ENCODE peak calls at places on chromosome 7, in seven cellular contexts. One of them, this sample, is unnamed.

GRCh38 chr7:130669051-130669700 is 628 bp upstream of the COPG2 start:
- DNase-seq in posterior cingulate gyrus: no peak
- DNase-seq in mesendoderm: no peak
- DNase-seq in NCI-H1105: no peak
- DNase-seq in cardiac muscle cell: no peak
- DNase-seq in right atrium auricular region: no peak
- DNase-seq in transverse colon: no peak
- DNase-seq in this sample: no peak

GRCh38 chr7:68364871-68365625 is 1233.2 kb upstream of the AUTS2 start:
- DNase-seq in cardiac muscle cell: no peak
- DNase-seq in mesendoderm: peak; percentile 83
- DNase-seq in NCI-H1105: no peak
- DNase-seq in right atrium auricular region: no peak
- DNase-seq in transverse colon: no peak
- DNase-seq in posterior cingulate gyrus: no peak
- DNase-seq in this sample: no peak

GRCh38 chr7:157846281-157846680 is 509.5 kb downstream of the DNAJB6 start:
- DNase-seq in mesendoderm: no peak
- DNase-seq in right atrium auricular region: no peak
- DNase-seq in transverse colon: no peak
- DNase-seq in NCI-H1105: no peak
- DNase-seq in posterior cingulate gyrus: no peak
- DNase-seq in cardiac muscle cell: no peak
- DNase-seq in this sample: no peak

GRCh38 chr7:17625038-17625437 is 315.3 kb downstream of the SNX13 start:
- DNase-seq in transverse colon: no peak
- DNase-seq in NCI-H1105: no peak
- DNase-seq in posterior cingulate gyrus: no peak
- DNase-seq in right atrium auricular region: no peak
- DNase-seq in mesendoderm: no peak
- DNase-seq in cardiac muscle cell: no peak
- DNase-seq in this sample: no peak

GRCh38 chr7:108045669-108046068 is 42.7 kb upstream of the LAMB1 start:
- DNase-seq in cardiac muscle cell: no peak
- DNase-seq in right atrium auricular region: no peak
- DNase-seq in posterior cingulate gyrus: no peak
- DNase-seq in NCI-H1105: no peak
- DNase-seq in transverse colon: no peak
- DNase-seq in mesendoderm: no peak
- DNase-seq in this sample: no peak

GRCh38 chr7:39557222-39557621 is 9.0 kb upstream of the YAE1 start:
- DNase-seq in mesendoderm: no peak
- DNase-seq in posterior cingulate gyrus: no peak
- DNase-seq in NCI-H1105: no peak
- DNase-seq in transverse colon: no peak
- DNase-seq in cardiac muscle cell: no peak
- DNase-seq in right atrium auricular region: no peak
- DNase-seq in this sample: no peak

GRCh38 chr7:138618506-138618905 is 82.7 kb downstream of the SVOPL start:
- DNase-seq in mesendoderm: no peak
- DNase-seq in posterior cingulate gyrus: no peak
- DNase-seq in cardiac muscle cell: no peak
- DNase-seq in NCI-H1105: no peak
- DNase-seq in right atrium auricular region: no peak
- DNase-seq in transverse colon: no peak
- DNase-seq in this sample: no peak

GRCh38 chr7:141012696-141013344 is 1.9 kb downstream of the MRPS33 start:
- DNase-seq in posterior cingulate gyrus: no peak
- DNase-seq in cardiac muscle cell: no peak
- DNase-seq in NCI-H1105: no peak
- DNase-seq in mesendoderm: peak; percentile 13
- DNase-seq in transverse colon: no peak
- DNase-seq in right atrium auricular region: no peak
- DNase-seq in this sample: no peak

GRCh38 chr7:7902845-7903244 is 65.8 kb upstream of the GLCCI1 start:
- DNase-seq in cardiac muscle cell: peak; percentile 84
- DNase-seq in mesendoderm: no peak
- DNase-seq in right atrium auricular region: no peak
- DNase-seq in transverse colon: no peak
- DNase-seq in NCI-H1105: no peak
- DNase-seq in posterior cingulate gyrus: no peak
- DNase-seq in this sample: no peak

GRCh38 chr7:80244206-80244956 is 109.8 kb downstream of the GNAI1 start:
- DNase-seq in right atrium auricular region: no peak
- DNase-seq in transverse colon: no peak
- DNase-seq in mesendoderm: no peak
- DNase-seq in cardiac muscle cell: no peak
- DNase-seq in posterior cingulate gyrus: no peak
- DNase-seq in NCI-H1105: no peak
- DNase-seq in this sample: no peak

GRCh38 chr7:37826825-37827224 is 21.6 kb upstream of the NME8 start:
- DNase-seq in cardiac muscle cell: no peak
- DNase-seq in mesendoderm: no peak
- DNase-seq in NCI-H1105: no peak
- DNase-seq in posterior cingulate gyrus: no peak
- DNase-seq in transverse colon: no peak
- DNase-seq in right atrium auricular region: no peak
- DNase-seq in this sample: no peak

GRCh38 chr7:85587777-85588176 is 400.9 kb upstream of the SEMA3D start:
- DNase-seq in NCI-H1105: no peak
- DNase-seq in transverse colon: no peak
- DNase-seq in posterior cingulate gyrus: no peak
- DNase-seq in mesendoderm: no peak
- DNase-seq in cardiac muscle cell: no peak
- DNase-seq in right atrium auricular region: no peak
- DNase-seq in this sample: no peak

GRCh38 chr7:8226526-8226925 is 35.4 kb downstream of the ICA1 start:
- DNase-seq in transverse colon: no peak
- DNase-seq in posterior cingulate gyrus: no peak
- DNase-seq in NCI-H1105: no peak
- DNase-seq in cardiac muscle cell: no peak
- DNase-seq in right atrium auricular region: no peak
- DNase-seq in mesendoderm: no peak
- DNase-seq in this sample: no peak

GRCh38 chr7:44647981-44648714 is 41.7 kb downstream of the OGDH start:
- DNase-seq in NCI-H1105: no peak
- DNase-seq in posterior cingulate gyrus: no peak
- DNase-seq in mesendoderm: no peak
- DNase-seq in cardiac muscle cell: no peak
- DNase-seq in transverse colon: no peak
- DNase-seq in right atrium auricular region: no peak
- DNase-seq in this sample: no peak

GRCh38 chr7:113790025-113790424 is 128.8 kb downstream of the PPP1R3A start:
- DNase-seq in transverse colon: no peak
- DNase-seq in NCI-H1105: no peak
- DNase-seq in cardiac muscle cell: no peak
- DNase-seq in posterior cingulate gyrus: no peak
- DNase-seq in mesendoderm: no peak
- DNase-seq in right atrium auricular region: no peak
- DNase-seq in this sample: no peak

GRCh38 chr7:16933296-16934248 is 51.8 kb upstream of the AGR3 start:
- DNase-seq in mesendoderm: no peak
- DNase-seq in right atrium auricular region: no peak
- DNase-seq in cardiac muscle cell: no peak
- DNase-seq in NCI-H1105: no peak
- DNase-seq in posterior cingulate gyrus: no peak
- DNase-seq in transverse colon: no peak
- DNase-seq in this sample: no peak

GRCh38 chr7:105618016-105618296 is 36.7 kb upstream of the EFCAB10 start:
- DNase-seq in posterior cingulate gyrus: no peak
- DNase-seq in transverse colon: no peak
- DNase-seq in cardiac muscle cell: peak; percentile 44
- DNase-seq in mesendoderm: no peak
- DNase-seq in NCI-H1105: no peak
- DNase-seq in right atrium auricular region: no peak
- DNase-seq in this sample: no peak

GRCh38 chr7:24860611-24861010 is 103.3 kb upstream of the GSDME start:
- DNase-seq in right atrium auricular region: no peak
- DNase-seq in cardiac muscle cell: no peak
- DNase-seq in NCI-H1105: no peak
- DNase-seq in transverse colon: no peak
- DNase-seq in mesendoderm: no peak
- DNase-seq in posterior cingulate gyrus: no peak
- DNase-seq in this sample: no peak

GRCh38 chr7:33108591-33108930 is 643 bp downstream of the RP9 start:
- DNase-seq in posterior cingulate gyrus: no peak
- DNase-seq in transverse colon: peak; percentile 13
- DNase-seq in NCI-H1105: no peak
- DNase-seq in mesendoderm: no peak
- DNase-seq in cardiac muscle cell: no peak
- DNase-seq in right atrium auricular region: no peak
- DNase-seq in this sample: no peak

GRCh38 chr7:129829677-129830631 is 122.8 kb downstream of the UBE2H start:
- DNase-seq in right atrium auricular region: no peak
- DNase-seq in cardiac muscle cell: peak; percentile 89
- DNase-seq in transverse colon: peak; percentile 65
- DNase-seq in NCI-H1105: peak; percentile 78
- DNase-seq in mesendoderm: peak; percentile 93
- DNase-seq in posterior cingulate gyrus: peak; percentile 70
- DNase-seq in this sample: no peak

GRCh38 chr7:129169705-129170319 is 18.6 kb upstream of the SMO start:
- DNase-seq in transverse colon: no peak
- DNase-seq in NCI-H1105: no peak
- DNase-seq in right atrium auricular region: no peak
- DNase-seq in posterior cingulate gyrus: no peak
- DNase-seq in cardiac muscle cell: no peak
- DNase-seq in mesendoderm: peak; percentile 69
- DNase-seq in this sample: no peak

GRCh38 chr7:18429547-18429946 is 66.0 kb upstream of the HDAC9 start:
- DNase-seq in right atrium auricular region: no peak
- DNase-seq in NCI-H1105: no peak
- DNase-seq in posterior cingulate gyrus: no peak
- DNase-seq in mesendoderm: peak; percentile 39
- DNase-seq in transverse colon: no peak
- DNase-seq in cardiac muscle cell: no peak
- DNase-seq in this sample: no peak

GRCh38 chr7:116235380-116235779 is 25.0 kb downstream of the TES start:
- DNase-seq in cardiac muscle cell: no peak
- DNase-seq in transverse colon: no peak
- DNase-seq in posterior cingulate gyrus: no peak
- DNase-seq in right atrium auricular region: no peak
- DNase-seq in NCI-H1105: no peak
- DNase-seq in mesendoderm: no peak
- DNase-seq in this sample: no peak